ENCODE peak calls at places on chromosomes 1 and 21, in seven cellular contexts. One of them, this sample, is unnamed.

GRCh38 chr1:114145504-114146160 is 8.0 kb downstream of the SYT6 start:
- DNase-seq in neuronal stem cell: no peak
- DNase-seq in H1: no peak
- DNase-seq in IMR-90: no peak
- DNase-seq in trophoblast cell: peak; percentile 10
- DNase-seq in mesendoderm: peak; percentile 80
- DNase-seq in H9: no peak
- DNase-seq in this sample: no peak

GRCh38 chr21:36254106-36254941 is 65.7 kb upstream of the MORC3 start:
- DNase-seq in neuronal stem cell: no peak
- DNase-seq in H1: no peak
- DNase-seq in IMR-90: peak; percentile 37
- DNase-seq in trophoblast cell: no peak
- DNase-seq in mesendoderm: no peak
- DNase-seq in H9: no peak
- DNase-seq in this sample: peak; percentile 20

GRCh38 chr1:181119076-181119989 is 30.8 kb downstream of the IER5 start:
- DNase-seq in neuronal stem cell: no peak
- DNase-seq in H1: no peak
- DNase-seq in IMR-90: no peak
- DNase-seq in trophoblast cell: peak; percentile 99
- DNase-seq in mesendoderm: peak; percentile 93
- DNase-seq in H9: no peak
- DNase-seq in this sample: no peak

GRCh38 chr1:154972517-154973343 is 1.8 kb upstream of the CKS1B start:
- DNase-seq in neuronal stem cell: peak; percentile 73
- DNase-seq in H1: peak; percentile 82
- DNase-seq in IMR-90: peak; percentile 95
- DNase-seq in trophoblast cell: peak; percentile 95
- DNase-seq in mesendoderm: peak; percentile 99
- DNase-seq in H9: peak; percentile 98
- DNase-seq in this sample: peak; percentile 97

GRCh38 chr1:99115231-99115630 is 110.6 kb upstream of the PLPPR5 start:
- DNase-seq in neuronal stem cell: no peak
- DNase-seq in H1: no peak
- DNase-seq in IMR-90: no peak
- DNase-seq in trophoblast cell: no peak
- DNase-seq in mesendoderm: no peak
- DNase-seq in H9: no peak
- DNase-seq in this sample: no peak

GRCh38 chr1:189708674-189709073 is 769.0 kb downstream of the BRINP3 start:
- DNase-seq in neuronal stem cell: no peak
- DNase-seq in H1: no peak
- DNase-seq in IMR-90: peak; percentile 25
- DNase-seq in trophoblast cell: peak; percentile 1
- DNase-seq in mesendoderm: peak; percentile 75
- DNase-seq in H9: peak; percentile 57
- DNase-seq in this sample: no peak

GRCh38 chr1:119003413-119004128 is 15.4 kb upstream of the TBX15 start:
- DNase-seq in neuronal stem cell: no peak
- DNase-seq in H1: no peak
- DNase-seq in IMR-90: no peak
- DNase-seq in trophoblast cell: no peak
- DNase-seq in mesendoderm: peak; percentile 21
- DNase-seq in H9: no peak
- DNase-seq in this sample: no peak

GRCh38 chr1:225691377-225691776 is 38.5 kb upstream of the ENAH start:
- DNase-seq in neuronal stem cell: no peak
- DNase-seq in H1: no peak
- DNase-seq in IMR-90: peak; percentile 39
- DNase-seq in trophoblast cell: no peak
- DNase-seq in mesendoderm: no peak
- DNase-seq in H9: no peak
- DNase-seq in this sample: peak; percentile 71

GRCh38 chr1:84862810-84863251 is 30.2 kb downstream of the LPAR3 start:
- DNase-seq in neuronal stem cell: no peak
- DNase-seq in H1: no peak
- DNase-seq in IMR-90: no peak
- DNase-seq in trophoblast cell: no peak
- DNase-seq in mesendoderm: no peak
- DNase-seq in H9: no peak
- DNase-seq in this sample: no peak

GRCh38 chr1:173418107-173418985 is 58.8 kb upstream of the PRDX6 start:
- DNase-seq in neuronal stem cell: no peak
- DNase-seq in H1: no peak
- DNase-seq in IMR-90: peak; percentile 45
- DNase-seq in trophoblast cell: peak; percentile 81
- DNase-seq in mesendoderm: no peak
- DNase-seq in H9: no peak
- DNase-seq in this sample: no peak

GRCh38 chr1:151058682-151059341 is 610 bp downstream of the CDC42SE1 start:
- DNase-seq in neuronal stem cell: peak; percentile 38
- DNase-seq in H1: peak; percentile 61
- DNase-seq in IMR-90: peak; percentile 19
- DNase-seq in trophoblast cell: peak; percentile 96
- DNase-seq in mesendoderm: peak; percentile 76
- DNase-seq in H9: peak; percentile 58
- DNase-seq in this sample: peak; percentile 58

GRCh38 chr1:51567653-51568052 is 48.6 kb upstream of the EPS15 start:
- DNase-seq in neuronal stem cell: no peak
- DNase-seq in H1: no peak
- DNase-seq in IMR-90: peak; percentile 89
- DNase-seq in trophoblast cell: no peak
- DNase-seq in mesendoderm: no peak
- DNase-seq in H9: no peak
- DNase-seq in this sample: no peak

GRCh38 chr1:244214009-244214967 is 163.2 kb downstream of the ZBTB18 start:
- DNase-seq in neuronal stem cell: no peak
- DNase-seq in H1: no peak
- DNase-seq in IMR-90: peak; percentile 98
- DNase-seq in trophoblast cell: peak; percentile 57
- DNase-seq in mesendoderm: peak; percentile 85
- DNase-seq in H9: peak; percentile 79
- DNase-seq in this sample: peak; percentile 91

GRCh38 chr1:246629976-246630375 is 63.7 kb downstream of the CNST start:
- DNase-seq in neuronal stem cell: no peak
- DNase-seq in H1: no peak
- DNase-seq in IMR-90: no peak
- DNase-seq in trophoblast cell: no peak
- DNase-seq in mesendoderm: no peak
- DNase-seq in H9: no peak
- DNase-seq in this sample: no peak

GRCh38 chr1:108316545-108316944 is 72.7 kb upstream of the NBPF4 start:
- DNase-seq in neuronal stem cell: no peak
- DNase-seq in H1: no peak
- DNase-seq in IMR-90: peak; percentile 4
- DNase-seq in trophoblast cell: peak; percentile 9
- DNase-seq in mesendoderm: peak; percentile 37
- DNase-seq in H9: no peak
- DNase-seq in this sample: peak; percentile 9

GRCh38 chr1:82090104-82090503 is 289.4 kb downstream of the ADGRL2 start:
- DNase-seq in neuronal stem cell: no peak
- DNase-seq in H1: no peak
- DNase-seq in IMR-90: no peak
- DNase-seq in trophoblast cell: no peak
- DNase-seq in mesendoderm: no peak
- DNase-seq in H9: no peak
- DNase-seq in this sample: peak; percentile 9

GRCh38 chr1:53316058-53316741 is 11.7 kb downstream of the LRP8 start:
- DNase-seq in neuronal stem cell: no peak
- DNase-seq in H1: no peak
- DNase-seq in IMR-90: peak; percentile 27
- DNase-seq in trophoblast cell: no peak
- DNase-seq in mesendoderm: peak; percentile 79
- DNase-seq in H9: no peak
- DNase-seq in this sample: peak; percentile 32

GRCh38 chr1:234134878-234135277 is 230.4 kb downstream of the SLC35F3 start:
- DNase-seq in neuronal stem cell: no peak
- DNase-seq in H1: no peak
- DNase-seq in IMR-90: no peak
- DNase-seq in trophoblast cell: no peak
- DNase-seq in mesendoderm: no peak
- DNase-seq in H9: no peak
- DNase-seq in this sample: no peak

GRCh38 chr1:246416261-246416660 is 90.8 kb downstream of the SMYD3 start:
- DNase-seq in neuronal stem cell: no peak
- DNase-seq in H1: no peak
- DNase-seq in IMR-90: no peak
- DNase-seq in trophoblast cell: no peak
- DNase-seq in mesendoderm: no peak
- DNase-seq in H9: no peak
- DNase-seq in this sample: no peak

GRCh38 chr1:66951513-66951912 is 26.7 kb downstream of the MIER1 start:
- DNase-seq in neuronal stem cell: no peak
- DNase-seq in H1: no peak
- DNase-seq in IMR-90: peak; percentile 90
- DNase-seq in trophoblast cell: peak; percentile 78
- DNase-seq in mesendoderm: no peak
- DNase-seq in H9: no peak
- DNase-seq in this sample: peak; percentile 75

GRCh38 chr1:24297187-24297851 is 21.8 kb upstream of the GRHL3 start:
- DNase-seq in neuronal stem cell: no peak
- DNase-seq in H1: no peak
- DNase-seq in IMR-90: no peak
- DNase-seq in trophoblast cell: peak; percentile 58
- DNase-seq in mesendoderm: no peak
- DNase-seq in H9: no peak
- DNase-seq in this sample: peak; percentile 46
- H3K18ac ChIP-seq in neuronal stem cell: no peak overlapping the region
- H3K18ac ChIP-seq in H1: no peak overlapping the region
- H3K18ac ChIP-seq in IMR-90: no peak overlapping the region
- H3K18ac ChIP-seq in trophoblast cell: no peak overlapping the region
- H3K18ac ChIP-seq in mesendoderm: no peak overlapping the region
- H3K18ac ChIP-seq in H9: no peak overlapping the region
- H3K18ac ChIP-seq in this sample: peak overlapping the region; percentile 14

GRCh38 chr1:201354901-201355295 is 22.6 kb downstream of the TNNT2 start:
- DNase-seq in neuronal stem cell: no peak
- DNase-seq in H1: no peak
- DNase-seq in IMR-90: no peak
- DNase-seq in trophoblast cell: no peak
- DNase-seq in mesendoderm: no peak
- DNase-seq in H9: no peak
- DNase-seq in this sample: no peak

GRCh38 chr1:201356701-201357100 is 20.8 kb downstream of the TNNT2 start:
- DNase-seq in neuronal stem cell: no peak
- DNase-seq in H1: no peak
- DNase-seq in IMR-90: no peak
- DNase-seq in trophoblast cell: no peak
- DNase-seq in mesendoderm: no peak
- DNase-seq in H9: no peak
- DNase-seq in this sample: no peak

GRCh38 chr1:201355471-201355870 is 22.0 kb downstream of the TNNT2 start:
- DNase-seq in neuronal stem cell: no peak
- DNase-seq in H1: no peak
- DNase-seq in IMR-90: no peak
- DNase-seq in trophoblast cell: no peak
- DNase-seq in mesendoderm: no peak
- DNase-seq in H9: no peak
- DNase-seq in this sample: no peak

GRCh38 chr1:201357211-201357610 is 20.3 kb downstream of the TNNT2 start:
- DNase-seq in neuronal stem cell: no peak
- DNase-seq in H1: no peak
- DNase-seq in IMR-90: no peak
- DNase-seq in trophoblast cell: no peak
- DNase-seq in mesendoderm: no peak
- DNase-seq in H9: no peak
- DNase-seq in this sample: no peak

GRCh38 chr1:201356236-201356635 is 21.2 kb downstream of the TNNT2 start:
- DNase-seq in neuronal stem cell: no peak
- DNase-seq in H1: no peak
- DNase-seq in IMR-90: no peak
- DNase-seq in trophoblast cell: no peak
- DNase-seq in mesendoderm: no peak
- DNase-seq in H9: no peak
- DNase-seq in this sample: no peak
- H3K18ac ChIP-seq in neuronal stem cell: no peak overlapping the region
- H3K18ac ChIP-seq in H1: no peak overlapping the region
- H3K18ac ChIP-seq in IMR-90: no peak overlapping the region
- H3K18ac ChIP-seq in trophoblast cell: no peak overlapping the region
- H3K18ac ChIP-seq in mesendoderm: no peak overlapping the region
- H3K18ac ChIP-seq in H9: no peak overlapping the region
- H3K18ac ChIP-seq in this sample: no peak overlapping the region

GRCh38 chr1:231937013-231937754 is 310.6 kb downstream of the DISC1 start:
- DNase-seq in neuronal stem cell: no peak
- DNase-seq in H1: no peak
- DNase-seq in IMR-90: no peak
- DNase-seq in trophoblast cell: no peak
- DNase-seq in mesendoderm: no peak
- DNase-seq in H9: no peak
- DNase-seq in this sample: no peak
- H3K18ac ChIP-seq in neuronal stem cell: no peak overlapping the region
- H3K18ac ChIP-seq in H1: no peak overlapping the region
- H3K18ac ChIP-seq in IMR-90: no peak overlapping the region
- H3K18ac ChIP-seq in trophoblast cell: no peak overlapping the region
- H3K18ac ChIP-seq in mesendoderm: no peak overlapping the region
- H3K18ac ChIP-seq in H9: no peak overlapping the region
- H3K18ac ChIP-seq in this sample: no peak overlapping the region

GRCh38 chr1:215542301-215542700 is 24.8 kb upstream of the KCTD3 start:
- DNase-seq in neuronal stem cell: no peak
- DNase-seq in H1: no peak
- DNase-seq in IMR-90: no peak
- DNase-seq in trophoblast cell: no peak
- DNase-seq in mesendoderm: no peak
- DNase-seq in H9: no peak
- DNase-seq in this sample: no peak

GRCh38 chr1:215543806-215544205 is 23.3 kb upstream of the KCTD3 start:
- DNase-seq in neuronal stem cell: no peak
- DNase-seq in H1: no peak
- DNase-seq in IMR-90: no peak
- DNase-seq in trophoblast cell: no peak
- DNase-seq in mesendoderm: no peak
- DNase-seq in H9: no peak
- DNase-seq in this sample: no peak

GRCh38 chr1:215544566-215544965 is 22.5 kb upstream of the KCTD3 start:
- DNase-seq in neuronal stem cell: no peak
- DNase-seq in H1: no peak
- DNase-seq in IMR-90: no peak
- DNase-seq in trophoblast cell: no peak
- DNase-seq in mesendoderm: no peak
- DNase-seq in H9: no peak
- DNase-seq in this sample: no peak

GRCh38 chr1:215539803-215540575 is 27.1 kb upstream of the KCTD3 start:
- DNase-seq in neuronal stem cell: no peak
- DNase-seq in H1: no peak
- DNase-seq in IMR-90: peak; percentile 23
- DNase-seq in trophoblast cell: no peak
- DNase-seq in mesendoderm: no peak
- DNase-seq in H9: no peak
- DNase-seq in this sample: no peak

DNA sequence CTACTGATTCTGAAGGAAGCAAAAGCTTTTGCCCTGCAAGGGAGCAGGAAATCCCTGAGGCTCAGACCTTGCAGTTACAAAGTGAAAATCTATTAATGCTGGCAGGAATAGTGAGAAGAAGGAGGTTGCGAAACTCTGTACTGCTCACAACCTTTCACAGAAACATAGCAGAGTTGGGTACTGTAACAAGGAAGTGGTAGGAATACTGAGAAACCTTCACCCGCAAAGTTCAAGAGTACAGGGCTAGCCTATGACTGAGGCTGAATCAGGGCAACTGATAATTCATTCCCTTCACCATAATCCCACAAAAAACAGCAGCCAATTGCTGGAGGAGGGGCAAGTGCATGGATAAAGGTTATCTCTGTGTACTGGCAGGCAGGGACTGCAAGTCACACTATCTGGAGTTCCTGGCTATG is 23.9 kb upstream of the KCTD3 start:
- DNase-seq in neuronal stem cell: no peak
- DNase-seq in H1: no peak
- DNase-seq in IMR-90: peak; percentile 72
- DNase-seq in trophoblast cell: peak; percentile 15
- DNase-seq in mesendoderm: no peak
- DNase-seq in H9: no peak
- DNase-seq in this sample: peak; percentile 60
- H3K18ac ChIP-seq in neuronal stem cell: no peak overlapping the region
- H3K18ac ChIP-seq in H1: no peak overlapping the region
- H3K18ac ChIP-seq in IMR-90: no peak overlapping the region
- H3K18ac ChIP-seq in trophoblast cell: no peak overlapping the region
- H3K18ac ChIP-seq in mesendoderm: no peak overlapping the region
- H3K18ac ChIP-seq in H9: no peak overlapping the region
- H3K18ac ChIP-seq in this sample: peak overlapping the region; percentile 9

This sample was measured in mesenchymal stem cell.